ENCODE peak calls at places on chromosomes 4 and X, in six cellular contexts. W is activated CD8-positive, alpha-beta T cell treated with anti-CD3 and anti-CD28 coated beads, Interleukin-2, amount 10 ng/mL, durations not matched to agents 7 days and 5 days; I is SK-N-SH; B is WTC11; C is activated CD4-positive, alpha-beta memory T cell treated with anti-CD3 and anti-CD28 coated beads, Interleukin-2, amount 10 ng/mL, durations not matched to agents 7 days and 5 days; R is stimulated activated CD4-positive, alpha-beta T cell treated with anti-CD3 and anti-CD28 coated beads, Interleukin-4, amount 100 ng/mL, for 48 hours. D is an unnamed sample.
A peak's percentile ranks its signal among the peaks of the same experiment; 100 is the strongest.

GRCh38 chr4:60744767-60745166 is 455.4 kb upstream of the ADGRL3 start:
- DNase-seq in I (no peak), B (peak; percentile 19), R (no peak), C (no peak), W (no peak), D (no peak)

GRCh38 chr4:16229604-16230003 is 3.3 kb upstream of the TAPT1 start:
- DNase-seq in W (no peak), I (no peak), R (no peak), B (no peak), C (no peak), D (no peak)

GRCh38 chr4:57084360-57084759 is 25.8 kb downstream of the IGFBP7 start:
- DNase-seq in C (no peak), B (no peak), I (no peak), W (no peak), R (no peak), D (no peak)

GRCh38 chrX:107562482-107562881 is 65.8 kb upstream of the PRPS1 start:
- DNase-seq in C (no peak), W (no peak), R (no peak), I (no peak), B (no peak), D (no peak)

GRCh38 chr4:158912390-158913175 is 143.8 kb downstream of the FNIP2 start:
- DNase-seq in B (no peak), W (no peak), I (no peak), C (no peak), R (no peak), D (no peak)

GRCh38 chr4:1477045-1477905 is 71.0 kb upstream of the NKX1-1 start:
- DNase-seq in W (no peak), R (no peak), I (peak; percentile 3), C (no peak), B (peak; percentile 8), D (no peak)

GRCh38 chr4:155271557-155271956 is 63.1 kb downstream of the NPY2R start:
- DNase-seq in I (no peak), W (no peak), B (no peak), R (no peak), C (no peak), D (no peak)

GRCh38 chrX:24796204-24796603 is 102.5 kb downstream of the POLA1 start:
- DNase-seq in C (no peak), W (no peak), B (no peak), I (no peak), R (no peak), D (no peak)

GRCh38 chrX:21975827-21976226 is 35.3 kb downstream of the SMS start:
- DNase-seq in W (no peak), I (no peak), C (no peak), B (no peak), R (no peak), D (peak; percentile 7)

GRCh38 chr4:3321295-3321889 is 28.6 kb downstream of the RGS12 start:
- DNase-seq in B (no peak), W (no peak), I (peak; percentile 61), C (no peak), R (no peak), D (no peak)

GRCh38 chr4:119337010-119337409 is 15.1 kb upstream of the FABP2 start:
- DNase-seq in C (no peak), I (no peak), B (no peak), W (no peak), R (no peak), D (no peak)

GRCh38 chr4:8167815-8168214 is 9.2 kb upstream of the ABLIM2 start:
- DNase-seq in R (no peak), W (no peak), I (no peak), B (no peak), C (no peak), D (no peak)

GRCh38 chr4:2075987-2076907 is 17.1 kb downstream of the NAT8L start:
- DNase-seq in R (no peak), I (no peak), W (no peak), C (no peak), B (no peak), D (no peak)

GRCh38 chrX:48736303-48736702 is 25.2 kb upstream of the GLOD5 start:
- DNase-seq in R (no peak), C (no peak), I (no peak), B (no peak), W (no peak), D (no peak)

GRCh38 chr4:147488551-147488950 is 7.7 kb downstream of the EDNRA start:
- DNase-seq in W (no peak), B (no peak), R (no peak), C (no peak), I (no peak), D (no peak)

GRCh38 chr4:85790582-85790981 is 315.6 kb downstream of the ARHGAP24 start:
- DNase-seq in C (no peak), R (no peak), I (no peak), B (no peak), W (no peak), D (no peak)

GRCh38 chr4:80173387-80173786 is 23.9 kb upstream of the PRDM8 start:
- DNase-seq in R (no peak), W (peak; percentile 73), C (peak; percentile 71), I (no peak), B (no peak), D (no peak)

GRCh38 chr4:16102356-16102755 is 18.5 kb upstream of the PROM1 start:
- DNase-seq in B (no peak), I (no peak), W (no peak), R (no peak), C (no peak), D (no peak)

GRCh38 chr4:143178923-143179322 is 5.8 kb upstream of the USP38 start:
- DNase-seq in I (no peak), B (no peak), C (no peak), R (no peak), W (no peak), D (no peak)

GRCh38 chr4:114263233-114263632 is 283.8 kb upstream of the ARSJ start:
- DNase-seq in R (no peak), W (no peak), C (no peak), B (no peak), I (no peak), D (no peak)

GRCh38 chr4:184416913-184417734 is 57.2 kb downstream of the IRF2 start:
- DNase-seq in R (no peak), C (peak; percentile 71), W (peak; percentile 75), B (no peak), I (no peak), D (no peak)

GRCh38 chrX:150696836-150697235 is 3.6 kb downstream of the MTMR1 start:
- DNase-seq in C (peak; percentile 16), W (no peak), R (no peak), I (no peak), B (no peak), D (no peak)

GRCh38 chr4:37393889-37394288 is 149.3 kb downstream of the NWD2 start:
- DNase-seq in C (no peak), W (no peak), B (no peak), I (no peak), R (no peak), D (no peak)